ENCODE peak calls at places on chromosomes 13 and 19, in six cellular contexts. S, Q, G, N, W and A are unnamed samples.
A peak's percentile ranks its signal among the peaks of the same experiment; 100 is the strongest.

GRCh38 chr13:74741732-74742131 is 607.5 kb upstream of the KLF12 start:
- DNase-seq in S (no peak), Q (no peak), G (no peak), N (no peak), W (no peak), A (no peak)

GRCh38 chr19:33022472-33023116 is 42.1 kb downstream of the RHPN2 start:
- DNase-seq in S (no peak), Q (no peak), G (no peak), N (no peak), W (no peak), A (no peak)

GRCh38 chr19:34208485-34208884 is 36.2 kb downstream of the LSM14A start:
- DNase-seq in S (no peak), Q (no peak), G (no peak), N (no peak), W (no peak), A (no peak)

GRCh38 chr19:35153701-35154534 is 617 bp upstream of the FXYD5 start:
- DNase-seq in S (peak; percentile 58), Q (no peak), G (no peak), N (peak; percentile 89), W (no peak), A (peak; percentile 56)

GRCh38 chr13:23956106-23956505 is 58.8 kb upstream of the C1QTNF9B start:
- DNase-seq in S (no peak), Q (no peak), G (peak; percentile 31), N (no peak), W (no peak), A (peak; percentile 65)

GRCh38 chr13:28488376-28489005 is 6.4 kb downstream of the FLT1 start:
- DNase-seq in S (no peak), Q (no peak), G (no peak), N (no peak), W (no peak), A (no peak)

GRCh38 chr13:26255717-26256277 is 1.9 kb downstream of the CDK8 start:
- DNase-seq in S (no peak), Q (peak; percentile 20), G (no peak), N (no peak), W (no peak), A (no peak)

GRCh38 chr19:7975037-7975436 is 30.4 kb downstream of the ELAVL1 start:
- DNase-seq in S (no peak), Q (no peak), G (no peak), N (no peak), W (no peak), A (no peak)

GRCh38 chr13:93339550-93339949 is 112.9 kb downstream of the GPC6 start:
- DNase-seq in S (no peak), Q (no peak), G (no peak), N (no peak), W (no peak), A (no peak)

GRCh38 chr19:538641-539428 is 5.0 kb upstream of the GZMM start:
- DNase-seq in S (no peak), Q (no peak), G (no peak), N (no peak), W (no peak), A (no peak)

GRCh38 chr13:85411608-85412007 is 387.6 kb downstream of the SLITRK6 start:
- DNase-seq in S (no peak), Q (no peak), G (no peak), N (no peak), W (no peak), A (no peak)

GRCh38 chr13:72199640-72200039 is 332.6 kb upstream of the DACH1 start:
- DNase-seq in S (no peak), Q (no peak), G (no peak), N (no peak), W (no peak), A (no peak)

GRCh38 chr19:49338691-49339363 is 3.6 kb downstream of the CD37 start:
- DNase-seq in S (peak; percentile 96), Q (no peak), G (no peak), N (peak; percentile 94), W (peak; percentile 94), A (peak; percentile 90)

GRCh38 chr13:74835579-74835978 is 646.4 kb downstream of the TBC1D4 start:
- DNase-seq in S (no peak), Q (no peak), G (no peak), N (no peak), W (no peak), A (no peak)

GRCh38 chr13:39600766-39601165 is 2.2 kb downstream of the LHFPL6 start:
- DNase-seq in S (no peak), Q (no peak), G (no peak), N (peak; percentile 3), W (no peak), A (no peak)

GRCh38 chr19:8196271-8196908 is 12.8 kb upstream of the CERS4 start:
- DNase-seq in S (no peak), Q (no peak), G (no peak), N (no peak), W (no peak), A (no peak)

GRCh38 chr13:42548731-42549554 is 25.0 kb upstream of the TNFSF11 start:
- DNase-seq in S (peak; percentile 26), Q (no peak), G (no peak), N (no peak), W (no peak), A (peak; percentile 29)

GRCh38 chr19:17468302-17469091 is 1.8 kb upstream of the SLC27A1 start:
- DNase-seq in S (peak; percentile 85), Q (no peak), G (no peak), N (peak; percentile 76), W (peak; percentile 67), A (peak; percentile 38)

GRCh38 chr13:53442979-53443378 is 414.4 kb downstream of the OLFM4 start:
- DNase-seq in S (no peak), Q (no peak), G (no peak), N (no peak), W (no peak), A (no peak)

GRCh38 chr13:53445682-53446081 is 417.1 kb downstream of the OLFM4 start:
- DNase-seq in S (no peak), Q (no peak), G (no peak), N (no peak), W (no peak), A (peak; percentile 24)
- TF ChIP-seq POLR2AphosphoS5 in S (no peak), Q (no peak), G (no peak), N (no peak), W (no peak), A (no peak)

GRCh38 chr19:57348136-57348535 is 2.9 kb upstream of the ZNF304 start:
- DNase-seq in S (no peak), Q (no peak), G (no peak), N (no peak), W (no peak), A (no peak)

GRCh38 chr19:57355916-57356315 is 4.8 kb downstream of the ZNF304 start:
- DNase-seq in S (no peak), Q (no peak), G (no peak), N (no peak), W (no peak), A (no peak)

GRCh38 chr19:57351867-57352266 is 796 bp downstream of the ZNF304 start:
- DNase-seq in S (no peak), Q (no peak), G (no peak), N (no peak), W (no peak), A (no peak)

GRCh38 chr19:57350877-57351805 is at the start of gene ZNF304:
- DNase-seq in S (peak; percentile 93), Q (peak; percentile 93), G (peak; percentile 91), N (peak; percentile 75), W (peak; percentile 94), A (peak; percentile 92)
- H3K27ac ChIP-seq in S (peak within 1 kb of the TSS; percentile 90), Q (peak within 1 kb of the TSS; percentile 56), G (peak within 1 kb of the TSS; percentile 4), N (peak within 1 kb of the TSS; percentile 74), W (peak within 1 kb of the TSS; percentile 77), A (peak within 1 kb of the TSS; percentile 82)

GRCh38 chr19:29467824-29468401 is 57.9 kb upstream of the VSTM2B start:
- DNase-seq in S (no peak), Q (peak; percentile 50), G (peak; percentile 41), N (no peak), W (no peak), A (no peak)
- TF ChIP-seq CTCF in S (no peak), Q (peak; percentile 75), G (peak; percentile 29), N (no peak), W (no peak), A (no peak)

DNA sequence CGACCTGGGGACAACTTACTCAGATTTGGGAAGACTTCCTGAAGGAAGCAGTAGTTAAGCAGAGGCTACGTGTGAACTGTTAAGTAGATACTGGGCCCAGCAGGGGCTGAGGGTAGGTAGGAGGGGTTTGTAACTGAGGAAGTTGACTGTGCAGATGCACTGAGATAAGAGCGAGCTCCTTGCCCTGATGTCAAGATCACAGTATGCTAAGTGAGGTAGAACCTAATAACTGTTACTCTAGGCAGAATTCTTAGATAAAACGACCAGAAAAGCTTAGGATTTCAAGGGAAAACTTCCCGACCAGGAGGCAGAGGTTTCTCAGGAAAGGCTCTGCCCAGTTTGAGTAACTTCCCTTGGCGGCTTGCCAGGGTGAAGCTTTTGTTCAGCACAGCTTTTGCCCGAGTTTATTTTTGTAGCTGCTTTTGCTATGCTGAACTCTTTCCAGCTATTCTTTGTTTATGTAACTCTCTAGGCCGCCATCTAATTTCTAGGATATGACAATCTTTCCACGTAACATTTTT is 632.1 kb downstream of the DIAPH3 start:
- DNase-seq in S (peak; percentile 67), Q (peak; percentile 3), G (peak; percentile 6), N (no peak), W (peak; percentile 31), A (peak; percentile 40)
- TF ChIP-seq POLR2AphosphoS5 in S (no peak), Q (no peak), G (no peak), N (peak; percentile 10), W (no peak), A (no peak)

GRCh38 chr19:55644191-55644833 is 863 bp downstream of the ZNF581 start:
- DNase-seq in S (no peak), Q (no peak), G (no peak), N (no peak), W (no peak), A (no peak)

GRCh38 chr19:55644842-55645511 is 1.5 kb downstream of the ZNF581 start:
- DNase-seq in S (no peak), Q (no peak), G (no peak), N (peak; percentile 83), W (no peak), A (no peak)

GRCh38 chr19:55643003-55643732 is at the start of gene ZNF581:
- DNase-seq in S (peak; percentile 83), Q (peak; percentile 57), G (no peak), N (peak; percentile 95), W (no peak), A (peak; percentile 82)

GRCh38 chr19:55642153-55643002 is 1.1 kb upstream of the ZNF581 start:
- DNase-seq in S (peak; percentile 39), Q (no peak), G (no peak), N (peak; percentile 89), W (no peak), A (peak; percentile 51)

DNA sequence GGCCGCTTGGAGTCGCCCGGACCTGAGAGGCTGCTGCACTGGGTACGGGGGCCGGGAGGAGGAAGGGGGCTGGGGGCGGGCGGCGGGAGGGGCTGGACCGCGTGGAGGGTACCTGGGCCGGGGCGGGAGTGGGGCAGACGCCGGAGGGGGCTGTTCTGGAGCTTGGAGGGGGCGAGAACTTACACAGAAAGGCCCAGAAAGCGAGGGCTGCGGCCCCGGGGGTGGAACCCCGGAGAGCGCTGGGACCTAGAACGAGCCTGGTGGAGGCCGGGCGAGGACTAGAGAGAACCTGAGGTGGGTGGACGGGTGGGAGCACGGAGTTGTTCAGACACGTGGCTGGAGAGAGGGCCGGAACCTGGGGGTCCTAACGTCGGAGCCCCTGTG is 276 bp downstream of the ZNF581 start:
- DNase-seq in S (no peak), Q (no peak), G (no peak), N (no peak), W (no peak), A (no peak)
- H3K27ac ChIP-seq in S (peak overlapping the region; percentile 93), Q (peak overlapping the region; percentile 79), G (peak overlapping the region; percentile 96), N (peak overlapping the region; percentile 88), W (peak overlapping the region; percentile 94), A (peak overlapping the region; percentile 93)

GRCh38 chr19:28569132-28570114 is 643.5 kb downstream of the UQCRFS1 start:
- DNase-seq in S (no peak), Q (no peak), G (no peak), N (no peak), W (no peak), A (no peak)
- TF ChIP-seq CTCF in S (no peak), Q (no peak), G (no peak), N (no peak), W (no peak), A (no peak)